ENCODE peak calls at places on chromosomes 6 and 20, in seven cellular contexts. Q is activated naive CD4-positive, alpha-beta T cell; T is GM06990; A is pancreas; P is HT1080; Z is activated CD4-positive, alpha-beta T cell treated with anti-CD3 and anti-CD28 coated beads, Interleukin-2, amount 50 U/mL, for 4 hours; L is stimulated activated CD8-positive, alpha-beta memory T cell treated with anti-CD3 and anti-CD28 coated beads, Interleukin-12 subunit alpha, Interleukin-12 subunit beta, amount 100 ng/mL, for 4 hours. S is an unnamed sample.

GRCh38 chr6:46381057-46381456 is 110.2 kb downstream of the RCAN2 start:
- DNase-seq in Q (no peak), T (no peak), A (no peak), P (no peak), Z (no peak), L (no peak), S (no peak)

GRCh38 chr6:37547564-37548061 is 47.9 kb upstream of the CCDC167 start:
- DNase-seq in Q (no peak), T (no peak), A (no peak), P (peak), Z (no peak), L (no peak), S (no peak)

GRCh38 chr20:51412991-51413471 is 129.5 kb downstream of the NFATC2 start:
- DNase-seq in Q (no peak), T (no peak), A (no peak), P (no peak), Z (no peak), L (no peak), S (no peak)

GRCh38 chr6:168035098-168035660 is 37.7 kb downstream of the KIF25 start:
- DNase-seq in Q (no peak), T (no peak), A (peak), P (no peak), Z (no peak), L (no peak), S (no peak)

GRCh38 chr6:157232161-157232895 is 91.0 kb downstream of the TMEM242 start:
- DNase-seq in Q (no peak), T (no peak), A (no peak), P (no peak), Z (no peak), L (no peak), S (no peak)

GRCh38 chr6:157500022-157500421 is 119.0 kb downstream of the ZDHHC14 start:
- DNase-seq in Q (no peak), T (no peak), A (no peak), P (no peak), Z (no peak), L (no peak), S (no peak)

GRCh38 chr20:44253528-44253927 is 6.4 kb downstream of the GDAP1L1 start:
- DNase-seq in Q (no peak), T (no peak), A (no peak), P (no peak), Z (no peak), L (no peak), S (no peak)

GRCh38 chr6:108872001-108872974 is 24.1 kb downstream of the ARMC2 start:
- DNase-seq in Q (no peak), T (no peak), A (no peak), P (no peak), Z (no peak), L (no peak), S (no peak)

GRCh38 chr6:81834141-81834621 is 81.7 kb upstream of the TENT5A start:
- DNase-seq in Q (no peak), T (no peak), A (no peak), P (peak), Z (no peak), L (no peak), S (no peak)

GRCh38 chr6:90179190-90180169 is 117.2 kb downstream of the BACH2 start:
- DNase-seq in Q (no peak), T (no peak), A (no peak), P (no peak), Z (no peak), L (no peak), S (no peak)

GRCh38 chr6:86706449-86706848 is 230.9 kb upstream of the HTR1E start:
- DNase-seq in Q (no peak), T (no peak), A (no peak), P (peak), Z (no peak), L (no peak), S (no peak)

GRCh38 chr6:40328376-40328987 is 258.7 kb downstream of the LRFN2 start:
- DNase-seq in Q (peak), T (no peak), A (peak), P (peak), Z (peak), L (no peak), S (no peak)

GRCh38 chr6:3517350-3517749 is 60.5 kb upstream of the SLC22A23 start:
- DNase-seq in Q (no peak), T (no peak), A (no peak), P (peak), Z (no peak), L (no peak), S (no peak)

GRCh38 chr6:13848553-13849150 is 34.3 kb upstream of the MCUR1 start:
- DNase-seq in Q (no peak), T (no peak), A (no peak), P (no peak), Z (no peak), L (no peak), S (no peak)